ENCODE peak calls at places on chromosome 13, in nine cellular contexts. G is breast epithelium, B is dorsolateral prefrontal cortex, U is ascending aorta, M is fibroblast of villous mesenchyme, D is fibroblast of pulmonary artery, R is AG10803, P is HFFc6, F is lower leg skin. T is an unnamed sample.
A peak's percentile ranks its signal among the peaks of the same experiment; 100 is the strongest.

GRCh38 chr13:53191091-53191490 is 162.5 kb downstream of the OLFM4 start:
- DNase-seq in R (peak; percentile 32), M (no peak), G (no peak), U (no peak), D (peak; percentile 4), P (peak; percentile 2), B (no peak), F (no peak), T (no peak)

GRCh38 chr13:27203854-27204253 is 32.2 kb upstream of the USP12 start:
- DNase-seq in B (no peak), D (peak; percentile 50), R (peak; percentile 12), F (no peak), U (no peak), G (no peak), M (peak; percentile 30), P (peak; percentile 16), T (no peak)

GRCh38 chr13:72424059-72424458 is 303.4 kb downstream of the MZT1 start:
- DNase-seq in G (no peak), D (no peak), R (no peak), P (no peak), B (no peak), M (no peak), U (no peak), F (no peak), T (no peak)

GRCh38 chr13:97356592-97356991 is 77.4 kb upstream of the RAP2A start:
- DNase-seq in F (no peak), B (no peak), G (no peak), R (no peak), D (no peak), P (no peak), M (no peak), U (no peak), T (no peak)

GRCh38 chr13:91643394-91643793 is 245.0 kb downstream of the GPC5 start:
- DNase-seq in B (no peak), G (no peak), R (no peak), M (no peak), D (no peak), P (no peak), F (no peak), U (no peak), T (no peak)

GRCh38 chr13:112670118-112670517 is 19.7 kb upstream of the ATP11A start:
- DNase-seq in M (no peak), F (no peak), R (no peak), B (no peak), U (no peak), P (no peak), G (no peak), D (no peak), T (no peak)

GRCh38 chr13:72565893-72566292 is 161.5 kb downstream of the MZT1 start:
- DNase-seq in M (peak; percentile 19), U (no peak), F (no peak), D (peak; percentile 49), R (peak; percentile 12), B (no peak), G (no peak), P (peak; percentile 10), T (no peak)

GRCh38 chr13:96285729-96286128 is 195.8 kb downstream of the HS6ST3 start:
- DNase-seq in U (no peak), M (no peak), P (no peak), R (no peak), G (no peak), F (no peak), D (no peak), B (no peak), T (no peak)

GRCh38 chr13:21123956-21124355 is 52.4 kb downstream of the SKA3 start:
- DNase-seq in G (no peak), F (no peak), R (no peak), U (peak; percentile 4), M (no peak), P (no peak), D (no peak), B (no peak), T (no peak)

GRCh38 chr13:51673165-51673564 is 88.9 kb downstream of the WDFY2 start:
- DNase-seq in P (no peak), G (no peak), U (no peak), B (no peak), D (peak; percentile 34), F (no peak), R (no peak), M (no peak), T (no peak)

GRCh38 chr13:66492479-66492878 is 737.7 kb downstream of the PCDH9 start:
- DNase-seq in D (no peak), B (no peak), U (no peak), P (no peak), R (no peak), M (no peak), F (no peak), G (no peak), T (no peak)

GRCh38 chr13:43990829-43991228 is 111.1 kb downstream of the LACC1 start:
- DNase-seq in P (no peak), B (no peak), G (no peak), M (no peak), U (no peak), R (no peak), D (no peak), F (no peak), T (no peak)

GRCh38 chr13:68748038-68748437 is 1359.6 kb upstream of the ATXN8OS start:
- DNase-seq in U (no peak), R (no peak), D (no peak), B (no peak), P (no peak), G (no peak), F (no peak), M (no peak), T (no peak)

GRCh38 chr13:28620011-28620830 is 38.7 kb upstream of the POMP start:
- DNase-seq in U (no peak), F (no peak), M (no peak), B (no peak), D (peak; percentile 14), G (no peak), R (peak; percentile 67), P (peak; percentile 4), T (no peak)

GRCh38 chr13:113051641-113052040 is 54.0 kb upstream of the F7 start:
- DNase-seq in D (no peak), M (no peak), P (no peak), B (no peak), F (no peak), U (no peak), G (no peak), R (no peak), T (no peak)

GRCh38 chr13:49219647-49220034 is 497 bp upstream of the MLNR start:
- DNase-seq in M (no peak), G (no peak), P (no peak), B (no peak), D (no peak), R (no peak), U (no peak), F (no peak), T (no peak)

GRCh38 chr13:30924726-30925125 is 7.7 kb upstream of the TEX26 start:
- DNase-seq in G (no peak), M (no peak), U (no peak), R (no peak), F (no peak), D (no peak), B (no peak), P (no peak), T (no peak)

GRCh38 chr13:93233997-93234416 is 7.4 kb downstream of the GPC6 start:
- DNase-seq in R (no peak), M (no peak), D (no peak), P (no peak), G (no peak), U (no peak), F (no peak), B (no peak), T (no peak)

GRCh38 chr13:110882972-110883371 is 31.9 kb downstream of the ANKRD10 start:
- DNase-seq in R (peak; percentile 56), U (no peak), D (no peak), B (no peak), P (peak; percentile 22), G (no peak), F (no peak), M (peak; percentile 75), T (no peak)

DNA sequence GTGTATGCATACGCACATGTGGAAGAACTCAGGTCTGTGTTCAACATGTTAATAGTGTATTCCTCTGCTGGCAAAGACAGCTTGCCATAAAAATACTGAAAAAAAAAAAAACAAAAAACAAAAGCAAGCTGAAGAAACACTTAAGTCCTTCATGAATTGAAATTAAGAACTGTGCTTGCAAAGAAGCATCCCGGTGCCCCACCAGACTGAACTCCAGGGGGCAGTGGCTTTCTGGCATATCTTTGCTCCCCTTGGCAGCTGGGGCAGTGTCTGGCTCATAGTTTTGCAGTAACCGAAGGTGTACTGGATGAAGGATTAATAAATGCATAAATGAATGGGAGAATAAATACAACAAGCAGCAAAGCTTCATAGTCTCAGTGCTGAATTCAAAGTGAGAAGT is 187.6 kb downstream of the LHFPL6 start:
- DNase-seq in R (peak; percentile 54), G (peak; percentile 30), B (peak; percentile 56), U (peak; percentile 73), M (peak; percentile 65), D (peak; percentile 72), P (peak; percentile 55), F (no peak), T (no peak)
- TF ChIP-seq CTCF in R (peak; percentile 60), G (peak; percentile 13), B (peak; percentile 53), U (no peak), M (peak; percentile 73), D (peak; percentile 65), P (peak; percentile 82), F (no peak), T (no peak)

DNA sequence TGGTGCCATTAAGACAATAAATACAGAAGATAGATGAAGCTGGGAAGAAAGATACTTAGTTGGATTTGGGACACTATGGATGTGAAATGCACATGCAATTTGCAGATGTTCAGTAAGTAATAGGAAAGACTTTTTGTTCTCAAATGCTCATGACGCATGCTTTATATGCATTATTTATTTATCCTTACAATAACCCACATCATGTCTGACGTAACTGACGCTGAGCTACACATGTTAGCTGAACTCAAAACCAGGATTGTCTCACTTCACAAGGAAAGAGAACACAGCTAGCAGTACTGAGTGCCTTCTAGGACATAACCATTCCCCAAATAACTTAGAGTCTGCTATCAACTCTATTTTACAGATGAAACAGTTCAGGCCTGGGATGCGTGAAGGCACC is 463.4 kb downstream of the FGF9 start:
- DNase-seq in M (no peak), D (no peak), R (no peak), B (no peak), G (no peak), U (no peak), P (no peak), F (no peak), T (no peak)
- TF ChIP-seq CTCF in M (no peak), D (no peak), R (no peak), B (no peak), G (no peak), U (no peak), P (no peak), F (no peak), T (no peak)

GRCh38 chr13:100235311-100235901 is 146.5 kb downstream of the PCCA start:
- DNase-seq in D (peak; percentile 71), R (peak; percentile 65), G (no peak), F (no peak), B (no peak), M (peak; percentile 58), P (peak; percentile 66), U (no peak), T (no peak)
- TF ChIP-seq CTCF in D (peak; percentile 58), R (peak; percentile 72), G (peak; percentile 71), F (no peak), B (peak; percentile 61), M (peak; percentile 67), P (peak; percentile 88), U (peak; percentile 42), T (peak; percentile 68)

DNA sequence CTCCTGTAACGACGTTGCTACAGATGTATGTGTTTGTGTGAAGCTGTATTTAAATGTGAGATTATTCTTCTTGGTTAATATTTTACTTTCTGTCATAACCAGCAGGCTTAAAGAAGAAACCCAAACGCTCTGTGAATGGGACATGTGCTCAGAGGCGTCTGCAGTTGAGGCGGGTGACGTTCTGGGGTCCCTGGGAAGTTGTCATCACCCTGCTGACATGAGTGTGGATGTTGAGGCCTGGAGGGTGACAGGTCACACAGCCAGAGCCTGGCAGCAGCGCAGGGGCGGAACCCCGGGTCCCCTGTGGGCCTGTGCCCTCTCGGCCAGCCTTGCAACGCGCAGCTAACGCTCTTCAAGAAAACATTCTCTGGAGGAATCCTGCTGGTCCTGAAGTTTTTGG is 16.6 kb downstream of the RASA3 start:
- DNase-seq in U (peak; percentile 56), P (no peak), G (no peak), D (no peak), F (no peak), M (no peak), B (peak; percentile 14), R (no peak), T (no peak)
- TF ChIP-seq CTCF in U (no peak), P (no peak), G (no peak), D (no peak), F (no peak), M (no peak), B (no peak), R (no peak), T (no peak)

T was measured in mesothelial cell of epicardium.